ENCODE peak calls at places on chromosomes 7 and 10, in four cellular contexts. E is HepG2, X is WTC11, W is GM12878. D is an unnamed sample.

GRCh38 chr7:47128719-47129118 is 453.2 kb downstream of the TNS3 start:
- DNase-seq in E (no peak), X (no peak), W (no peak), D (no peak)

GRCh38 chr7:111180273-111180814 is 89.4 kb downstream of the LRRN3 start:
- DNase-seq in E (no peak), X (no peak), W (no peak), D (no peak)

GRCh38 chr7:92988051-92988450 is 129.7 kb downstream of the SAMD9 start:
- DNase-seq in W (no peak), E (peak; percentile 54), X (no peak), D (peak; percentile 41)

GRCh38 chr10:129131439-129132122 is 335.5 kb upstream of the MGMT start:
- DNase-seq in W (no peak), X (no peak), E (no peak), D (no peak)

GRCh38 chr10:90787906-90788491 is 69.8 kb downstream of the HTR7 start:
- DNase-seq in W (no peak), E (peak; percentile 9), X (peak; percentile 50), D (peak; percentile 18)

GRCh38 chr7:138630059-138630610 is 71.0 kb downstream of the SVOPL start:
- DNase-seq in E (no peak), X (no peak), W (no peak), D (peak; percentile 34)

GRCh38 chr10:132223156-132223590 is 36.4 kb downstream of the DPYSL4 start:
- DNase-seq in W (peak; percentile 8), E (peak; percentile 75), X (peak; percentile 83), D (peak; percentile 74)

GRCh38 chr7:121393005-121393366 is 3.1 kb downstream of the FAM3C start:
- DNase-seq in W (no peak), E (no peak), X (no peak), D (no peak)

GRCh38 chr7:28937103-28937502 is 21.0 kb downstream of the TRIL start:
- DNase-seq in X (no peak), W (no peak), E (no peak), D (no peak)

GRCh38 chr10:58590924-58591323 is 78.3 kb downstream of the BICC1 start:
- DNase-seq in X (no peak), W (no peak), E (no peak), D (no peak)

GRCh38 chr7:85447004-85447403 is 260.1 kb upstream of the SEMA3D start:
- DNase-seq in X (no peak), E (no peak), W (no peak), D (no peak)

DNA sequence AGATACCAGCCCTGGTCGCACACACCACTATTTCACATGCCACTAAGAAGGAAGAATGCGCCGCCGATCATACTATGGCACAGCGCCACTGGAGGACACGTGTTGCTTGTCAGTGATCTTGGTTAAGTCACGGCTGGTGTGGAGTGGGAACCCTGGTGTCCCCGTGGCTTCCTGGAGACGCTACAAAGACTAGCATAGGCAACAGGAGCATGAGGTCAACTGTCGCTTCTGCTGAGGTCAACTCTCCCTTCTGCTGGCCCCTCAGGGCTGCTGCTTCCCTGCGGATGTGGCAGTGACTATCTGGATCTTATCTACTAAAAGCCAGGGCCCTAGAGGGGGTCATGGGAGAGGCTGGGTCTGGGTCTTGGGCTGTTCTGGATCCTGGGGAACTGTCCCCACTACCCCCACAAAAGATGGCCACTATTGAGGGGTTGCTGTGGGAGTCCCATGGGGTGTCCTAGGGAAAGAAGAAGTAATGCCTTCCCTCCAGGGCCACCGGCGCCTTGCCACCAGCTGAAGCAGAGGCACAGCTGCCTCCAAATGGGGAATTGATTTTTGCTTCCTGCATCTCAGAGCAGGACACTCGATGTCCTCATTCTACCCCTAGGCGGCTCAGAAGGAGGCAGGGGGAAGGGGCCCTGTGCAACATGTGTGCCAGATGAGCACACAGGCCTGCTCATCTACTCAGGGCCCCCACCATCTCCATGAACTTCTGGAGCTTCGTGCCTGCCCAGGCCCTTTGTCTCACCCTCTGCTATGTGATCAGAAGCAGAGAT is 76.6 kb upstream of the PPIF start:
- DNase-seq in W (no peak), E (no peak), X (no peak), D (peak; percentile 70)
- TF ChIP-seq MAX in W (no peak), E (no peak), X (no peak), D (peak; percentile 23)

DNA sequence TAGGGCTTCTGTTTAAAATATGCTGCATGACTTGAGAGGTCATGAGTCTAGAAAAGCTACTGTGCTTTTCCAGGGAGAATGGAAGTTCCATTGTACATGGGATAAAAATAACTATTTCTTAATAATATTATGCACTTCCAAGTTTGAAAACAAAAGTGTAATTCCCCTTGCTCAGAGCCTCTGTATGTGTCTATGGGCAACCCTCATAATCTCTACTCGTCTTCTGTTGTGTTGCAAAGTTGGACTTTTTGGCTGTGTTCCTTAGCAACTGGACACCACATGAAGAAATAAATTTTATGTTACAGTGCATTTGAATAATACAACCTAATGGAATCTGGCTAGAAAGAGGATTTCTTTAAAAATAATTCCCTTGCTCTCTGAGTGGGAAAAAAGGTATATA is 242.6 kb downstream of the TWIST1 start:
- DNase-seq in W (no peak), E (no peak), X (no peak), D (no peak)
- TF ChIP-seq CBFB in W (no peak), E (no peak), X (no peak), D (no peak)

DNA sequence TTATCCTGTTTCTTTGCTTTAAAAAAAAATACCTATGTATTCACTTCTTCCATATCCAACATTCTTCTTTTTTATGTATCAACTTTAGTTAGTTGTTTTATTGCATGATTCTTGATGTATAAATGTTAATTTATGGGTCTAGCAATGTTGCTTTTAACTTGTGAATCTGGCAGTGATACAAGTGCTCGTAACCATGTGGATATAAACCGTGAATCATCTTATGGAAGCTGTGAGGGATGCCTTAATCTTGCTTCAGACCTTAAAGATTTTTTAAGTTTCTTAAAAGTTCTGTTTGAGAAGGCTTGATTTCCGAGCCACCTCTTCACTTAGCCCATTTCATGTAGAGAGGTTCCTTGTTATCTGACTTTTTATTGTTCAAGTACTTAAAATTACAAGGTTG is 25.9 kb downstream of the HELLS start:
- DNase-seq in E (no peak), X (no peak), W (no peak), D (no peak)
- TF ChIP-seq MAX in E (no peak), X (no peak), W (no peak), D (no peak)

GRCh38 chr10:4067552-4068254 is 282.7 kb upstream of the KLF6 start:
- DNase-seq in X (no peak), W (no peak), E (no peak), D (no peak)
- TF ChIP-seq CBFB in X (no peak), W (no peak), E (no peak), D (no peak)

GRCh38 chr7:24724451-24725190 is 32.6 kb downstream of the GSDME start:
- DNase-seq in W (no peak), X (no peak), E (no peak), D (no peak)
- TF ChIP-seq MAX in W (no peak), X (no peak), E (no peak), D (no peak)

DNA sequence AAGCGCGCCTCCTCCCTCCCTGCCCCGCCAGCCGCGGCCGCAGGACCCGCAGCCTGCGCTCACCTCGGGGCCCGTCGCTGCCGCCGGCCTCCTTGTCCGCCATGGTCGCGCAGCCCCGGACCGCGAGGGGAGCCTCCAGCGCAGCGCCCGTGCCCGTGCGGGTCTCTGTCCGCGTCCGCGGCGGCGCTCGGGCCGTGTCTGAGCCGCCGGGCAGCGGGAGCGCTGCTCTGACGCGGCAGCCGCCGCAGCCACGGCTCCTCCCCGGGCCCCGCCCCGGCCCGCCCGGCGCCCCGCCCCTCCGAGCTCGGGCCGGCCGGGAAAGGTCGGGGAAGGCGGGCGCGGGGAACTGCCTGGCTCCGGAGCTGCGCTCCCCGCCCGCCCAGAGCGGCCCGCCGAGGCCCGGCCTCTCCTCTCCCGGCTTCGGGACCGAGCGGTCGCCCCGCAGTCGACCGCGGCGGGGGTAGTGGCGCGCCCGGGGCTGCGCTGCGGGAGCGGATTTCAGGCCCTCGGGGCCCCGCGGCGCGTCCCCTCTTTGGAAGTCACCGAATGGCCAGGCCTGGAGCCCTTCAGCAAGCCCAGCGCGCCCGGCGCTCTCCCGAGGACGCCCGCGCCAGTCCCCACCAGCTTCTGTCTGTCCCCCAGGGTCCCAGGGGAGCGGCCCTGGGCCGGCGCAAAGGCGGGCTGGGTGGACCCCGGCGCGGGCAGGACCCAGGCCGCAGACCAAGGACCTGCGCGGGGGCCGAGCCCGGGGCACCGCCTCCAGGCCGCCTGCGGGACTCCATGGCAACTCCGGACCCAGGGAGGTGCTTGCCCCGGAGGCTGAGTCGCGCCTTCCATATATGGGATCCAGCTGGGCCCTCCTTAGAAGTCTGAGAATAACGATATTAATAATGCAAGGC is at the start of gene HSPA12A:
- DNase-seq in E (no peak), X (peak; percentile 76), W (no peak), D (peak; percentile 83)
- TF ChIP-seq CBFB in E (no peak), X (no peak), W (no peak), D (no peak)

GRCh38 chr7:10657201-10657600 is 316.5 kb upstream of the PHF14 start:
- DNase-seq in W (no peak), X (peak; percentile 17), E (no peak), D (no peak)

GRCh38 chr7:10657837-10658236 is 315.8 kb upstream of the PHF14 start:
- DNase-seq in W (no peak), X (no peak), E (no peak), D (no peak)

GRCh38 chr7:10655031-10655430 is 318.6 kb upstream of the PHF14 start:
- DNase-seq in W (no peak), E (no peak), X (no peak), D (no peak)
- TF ChIP-seq MAX in W (no peak), E (no peak), X (no peak), D (no peak)